ENCODE peak calls at places on chromosome 12, in eight cellular contexts. R is right atrium auricular region; W is endodermal cell; G is GM23338; J is CD8-positive, alpha-beta memory T cell; S is cardiac muscle cell; X is kidney; L is ovary. U is an unnamed sample. For H3K36me3, the result is how much of the 10 kb centered on the place peaks cover.

GRCh38 chr12:92467886-92468285 is 234.9 kb upstream of the PLEKHG7 start:
- DNase-seq in R (no peak), W (no peak), G (no peak), J (no peak), S (no peak), X (no peak), L (no peak), U (no peak)

GRCh38 chr12:57893460-57894353 is 47.2 kb upstream of the CTDSP2 start:
- DNase-seq in R (peak), W (peak), G (peak), J (no peak), S (peak), X (peak), L (peak), U (no peak)

GRCh38 chr12:14185441-14186192 is 179.9 kb upstream of the ATF7IP start:
- DNase-seq in R (no peak), W (peak), G (peak), J (no peak), S (peak), X (no peak), L (no peak), U (peak)

GRCh38 chr12:14883663-14884062 is 2.0 kb downstream of the MGP start:
- DNase-seq in R (no peak), W (no peak), G (no peak), J (no peak), S (no peak), X (no peak), L (no peak), U (no peak)

GRCh38 chr12:104498211-104498801 is 41.6 kb downstream of the CHST11 start:
- DNase-seq in R (no peak), W (no peak), G (no peak), J (no peak), S (no peak), X (no peak), L (no peak), U (no peak)

GRCh38 chr12:19893514-19893913 is 454.2 kb downstream of the AEBP2 start:
- DNase-seq in R (no peak), W (no peak), G (peak), J (no peak), S (no peak), X (no peak), L (no peak), U (no peak)

GRCh38 chr12:81819991-81820633 is 61.0 kb upstream of the PPFIA2 start:
- DNase-seq in R (no peak), W (no peak), G (no peak), J (no peak), S (no peak), X (no peak), L (no peak), U (no peak)

GRCh38 chr12:130111965-130112496 is 50.2 kb upstream of the FZD10 start:
- DNase-seq in R (no peak), W (no peak), G (no peak), J (no peak), S (no peak), X (peak), L (no peak), U (no peak)

GRCh38 chr12:21941522-21942376 is 523 bp upstream of the ABCC9 start:
- DNase-seq in R (peak), W (peak), G (peak), J (no peak), S (peak), X (peak), L (peak), U (no peak)

GRCh38 chr12:6096527-6096926 is 27.9 kb downstream of the VWF start:
- DNase-seq in R (no peak), W (peak), G (no peak), J (no peak), S (no peak), X (no peak), L (no peak), U (no peak)

GRCh38 chr12:90122716-90123115 is 414.1 kb upstream of the ATP2B1 start:
- DNase-seq in R (no peak), W (no peak), G (no peak), J (no peak), S (no peak), X (no peak), L (no peak), U (no peak)

GRCh38 chr12:33876618-33877017 is 145.7 kb upstream of the ALG10 start:
- DNase-seq in R (no peak), W (peak), G (peak), J (no peak), S (no peak), X (no peak), L (no peak), U (no peak)

GRCh38 chr12:131787143-131787660 is 41.0 kb upstream of the MMP17 start:
- DNase-seq in R (no peak), W (no peak), G (no peak), J (no peak), S (no peak), X (no peak), L (no peak), U (no peak)

GRCh38 chr12:27425306-27425705 is 21.2 kb upstream of the SMCO2 start:
- DNase-seq in R (no peak), W (no peak), G (no peak), J (no peak), S (no peak), X (no peak), L (peak), U (no peak)

GRCh38 chr12:104710940-104711725 is 247.0 kb downstream of the SLC41A2 start:
- DNase-seq in R (no peak), W (no peak), G (no peak), J (no peak), S (no peak), X (no peak), L (no peak), U (no peak)

GRCh38 chr12:49034287-49034622 is 15.7 kb upstream of the PRKAG1 start:
- DNase-seq in R (no peak), W (no peak), G (no peak), J (no peak), S (no peak), X (peak), L (no peak), U (no peak)

GRCh38 chr12:83121886-83122622 is 435.3 kb downstream of the TMTC2 start:
- DNase-seq in R (no peak), W (no peak), G (no peak), J (no peak), S (no peak), X (no peak), L (no peak), U (no peak)

GRCh38 chr12:45216983-45217485 is 1.1 kb downstream of the ANO6 start:
- DNase-seq in R (no peak), W (no peak), G (no peak), J (no peak), S (no peak), X (no peak), L (no peak), U (no peak)

GRCh38 chr12:1661553-1662335 is 29.1 kb upstream of the ADIPOR2 start:
- DNase-seq in R (peak), W (peak), G (peak), J (peak), S (peak), X (peak), L (peak), U (peak)
- H3K27ac ChIP-seq in R (peak), W (no peak), G (no peak), J (no peak), S (no peak), X (peak), L (peak), U (no peak)

GRCh38 chr12:67237231-67237630 is 31.9 kb upstream of the CAND1 start:
- DNase-seq in R (no peak), W (peak), G (peak), J (no peak), S (no peak), X (no peak), L (no peak), U (no peak)

GRCh38 chr12:67241482-67241881 is 27.7 kb upstream of the CAND1 start:
- DNase-seq in R (no peak), W (no peak), G (no peak), J (no peak), S (no peak), X (no peak), L (no peak), U (no peak)

GRCh38 chr12:67243260-67243659 is 25.9 kb upstream of the CAND1 start:
- DNase-seq in R (no peak), W (no peak), G (no peak), J (no peak), S (no peak), X (no peak), L (no peak), U (no peak)

GRCh38 chr12:67239061-67239460 is 30.1 kb upstream of the CAND1 start:
- DNase-seq in R (no peak), W (no peak), G (no peak), J (no peak), S (no peak), X (no peak), L (no peak), U (no peak)
- H3K36me3 ChIP-seq in R (under half), W (under half), G (under half), J (under half), S (under half), X (under half), L (under half), U (under half)

DNA sequence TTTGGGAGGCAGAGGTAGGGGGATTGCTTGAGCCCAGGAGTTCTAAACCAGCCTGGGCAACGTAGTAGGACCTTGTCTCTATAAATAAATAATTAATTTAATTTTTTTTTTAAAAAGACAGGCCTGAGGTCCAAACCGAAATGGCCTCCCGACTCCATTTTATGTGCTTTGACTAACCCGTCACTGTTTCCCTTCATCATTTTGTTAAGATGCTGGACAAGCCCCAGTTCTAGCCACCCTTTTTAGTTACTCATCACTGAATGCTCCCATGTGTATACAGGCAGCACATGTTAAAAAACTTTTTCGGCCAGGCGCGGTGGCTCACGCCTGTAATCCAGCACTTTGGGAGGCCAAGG is 83.6 kb upstream of the RESF1 start:
- DNase-seq in R (no peak), W (no peak), G (no peak), J (no peak), S (no peak), X (no peak), L (no peak), U (no peak)
- H3K4me3 ChIP-seq in R (no peak), W (no peak), G (no peak), J (no peak), S (no peak), X (no peak), L (no peak), U (no peak)

DNA sequence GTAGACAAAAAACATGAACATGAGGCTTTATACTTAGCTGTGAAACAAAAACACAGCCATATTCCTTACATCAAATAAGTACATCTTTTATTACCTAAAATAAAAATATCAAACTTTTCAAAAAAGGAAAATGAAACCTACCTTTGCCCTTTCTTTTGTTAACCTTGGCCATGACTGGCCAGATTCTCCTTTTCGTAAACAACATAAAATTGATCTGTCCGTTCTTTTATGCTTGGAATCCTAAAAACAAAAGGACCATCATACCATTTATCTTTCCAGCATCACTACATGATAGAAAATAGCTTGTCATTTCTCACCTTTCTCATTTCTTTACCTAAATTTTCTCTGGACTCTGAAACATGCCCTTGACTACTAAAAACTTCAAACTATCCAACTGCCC is 16.5 kb downstream of the PTGES3 start:
- DNase-seq in R (no peak), W (no peak), G (no peak), J (no peak), S (no peak), X (no peak), L (no peak), U (no peak)
- H3K27ac ChIP-seq in R (no peak), W (no peak), G (no peak), J (no peak), S (no peak), X (no peak), L (no peak), U (no peak)

GRCh38 chr12:69495071-69495470 is 24.9 kb downstream of the FRS2 start:
- DNase-seq in R (no peak), W (no peak), G (no peak), J (no peak), S (no peak), X (no peak), L (no peak), U (no peak)

GRCh38 chr12:69492739-69493138 is 22.6 kb downstream of the FRS2 start:
- DNase-seq in R (no peak), W (no peak), G (no peak), J (no peak), S (no peak), X (no peak), L (no peak), U (no peak)

GRCh38 chr12:69490920-69491643 is 20.9 kb downstream of the FRS2 start:
- DNase-seq in R (no peak), W (no peak), G (no peak), J (no peak), S (no peak), X (no peak), L (no peak), U (no peak)
- H3K36me3 ChIP-seq in R (under half), W (half or more), G (under half), J (under half), S (under half), X (under half), L (under half), U (under half)

U was measured in Panc1.